ENCODE peak calls at places on chromosomes 7 and 10, in four cellular contexts. Q is stromal cell of bone marrow, H is bronchial epithelial cell, X is GM12865. J is an unnamed sample.

GRCh38 chr10:73771722-73772279 is 10.0 kb upstream of the CHCHD1 start:
- DNase-seq in X (peak), Q (no peak), H (peak), J (no peak)

GRCh38 chr10:114083040-114083439 is 39.4 kb downstream of the ADRB1 start:
- DNase-seq in X (no peak), H (no peak), Q (no peak), J (peak)

GRCh38 chr10:119634219-119634544 is 17.0 kb upstream of the BAG3 start:
- DNase-seq in X (no peak), H (no peak), Q (no peak), J (no peak)

GRCh38 chr7:77409005-77409738 is 7.0 kb downstream of the GSAP start:
- DNase-seq in Q (no peak), H (peak), X (no peak), J (peak)

GRCh38 chr10:4825868-4826787 is at the start of gene AKR1E2:
- DNase-seq in X (no peak), H (peak), Q (peak), J (peak)

GRCh38 chr10:12221323-12222298 is 25.6 kb downstream of the CDC123 start:
- DNase-seq in H (peak), Q (no peak), X (no peak), J (no peak)

GRCh38 chr10:85319150-85319549 is 990.8 kb downstream of the CCSER2 start:
- DNase-seq in H (peak), Q (no peak), X (no peak), J (peak)

GRCh38 chr7:90661290-90662151 is 65.4 kb downstream of the CDK14 start:
- DNase-seq in H (peak), X (no peak), Q (no peak), J (peak)

GRCh38 chr7:129859188-129859587 is 93.6 kb downstream of the UBE2H start:
- DNase-seq in X (peak), H (no peak), Q (peak), J (no peak)

GRCh38 chr7:151796871-151797270 is 80.0 kb downstream of the PRKAG2 start:
- DNase-seq in Q (no peak), X (no peak), H (no peak), J (no peak)

GRCh38 chr7:127833641-127834040 is 181.6 kb downstream of the SND1 start:
- DNase-seq in Q (peak), H (peak), X (no peak), J (no peak)

GRCh38 chr7:53811555-53812079 is 730.6 kb upstream of the VSTM2A start:
- DNase-seq in Q (no peak), H (no peak), X (no peak), J (no peak)

GRCh38 chr7:152647-153046 is 39.7 kb upstream of the FAM20C start:
- DNase-seq in Q (no peak), X (no peak), H (no peak), J (no peak)

GRCh38 chr10:72379062-72379461 is 24.3 kb upstream of the DNAJB12 start:
- DNase-seq in Q (no peak), H (no peak), X (no peak), J (no peak)

GRCh38 chr10:103572597-103573321 is 79.3 kb downstream of the NEURL1 start:
- DNase-seq in X (no peak), H (peak), Q (no peak), J (no peak)

GRCh38 chr10:101031796-101032636 is 982 bp downstream of the SFXN3 start:
- DNase-seq in X (peak), Q (peak), H (no peak), J (no peak)

GRCh38 chr7:116530107-116530820 is 5.4 kb downstream of the CAV1 start:
- DNase-seq in Q (no peak), H (no peak), X (no peak), J (no peak)

GRCh38 chr10:79947787-79948424 is 999 bp downstream of the SFTPD start:
- DNase-seq in H (no peak), Q (no peak), X (no peak), J (no peak)

GRCh38 chr10:32413513-32413912 is 32.4 kb upstream of the CCDC7 start:
- DNase-seq in Q (peak), X (peak), H (peak), J (peak)

GRCh38 chr7:28808786-28809533 is 149.2 kb downstream of the TRIL start:
- DNase-seq in X (no peak), H (peak), Q (peak), J (no peak)

GRCh38 chr7:11009631-11010030 is 36.0 kb downstream of the PHF14 start:
- DNase-seq in X (no peak), Q (no peak), H (no peak), J (no peak)

GRCh38 chr10:32957341-32958084 is 517 bp downstream of the ITGB1 start:
- DNase-seq in H (no peak), Q (no peak), X (peak), J (no peak)

GRCh38 chr7:44277391-44277790 is 48.0 kb downstream of the CAMK2B start:
- DNase-seq in X (no peak), Q (no peak), H (no peak), J (no peak)

GRCh38 chr10:44125879-44126675 is 258.8 kb downstream of the CXCL12 start:
- DNase-seq in H (no peak), X (peak), Q (peak), J (no peak)

GRCh38 chr7:44380831-44381493 is 55.6 kb upstream of the CAMK2B start:
- DNase-seq in Q (no peak), H (no peak), X (no peak), J (no peak)

J was measured in epithelial cell of prostate.